ENCODE peak calls at places on chromosomes 11 and 22, in six cellular contexts. Q, P, U, M, N and X are unnamed samples.

GRCh38 chr22:39175127-39176066 is 22.9 kb upstream of the CBX7 start:
- DNase-seq in Q (no peak), P (no peak), U (no peak), M (peak; percentile 85), N (no peak), X (no peak)

GRCh38 chr22:29426476-29426875 is 11.9 kb upstream of the RFPL1 start:
- DNase-seq in Q (no peak), P (no peak), U (no peak), M (no peak), N (no peak), X (no peak)

GRCh38 chr11:48099916-48100446 is 116.6 kb upstream of the OR4B1 start:
- DNase-seq in Q (no peak), P (no peak), U (no peak), M (no peak), N (no peak), X (no peak)

GRCh38 chr11:78497309-78497708 is 77.4 kb downstream of the NARS2 start:
- DNase-seq in Q (no peak), P (no peak), U (no peak), M (no peak), N (no peak), X (no peak)

GRCh38 chr11:129283141-129283540 is 91.0 kb upstream of the ARHGAP32 start:
- DNase-seq in Q (no peak), P (no peak), U (no peak), M (peak; percentile 55), N (no peak), X (no peak)

GRCh38 chr22:41697126-41697775 is 2.1 kb upstream of the MEI1 start:
- DNase-seq in Q (peak; percentile 96), P (peak; percentile 92), U (peak; percentile 95), M (peak; percentile 92), N (peak; percentile 80), X (peak; percentile 70)

GRCh38 chr11:43619863-43620505 is 60.6 kb upstream of the HSD17B12 start:
- DNase-seq in Q (no peak), P (no peak), U (no peak), M (no peak), N (no peak), X (no peak)

GRCh38 chr11:78244080-78244479 is 55.4 kb downstream of the USP35 start:
- DNase-seq in Q (no peak), P (peak; percentile 46), U (no peak), M (no peak), N (no peak), X (no peak)

GRCh38 chr22:46984751-46985506 is 222.5 kb downstream of the TBC1D22A start:
- DNase-seq in Q (no peak), P (peak; percentile 55), U (no peak), M (peak; percentile 65), N (no peak), X (peak; percentile 75)

GRCh38 chr11:102256251-102256650 is 61.0 kb upstream of the BIRC3 start:
- DNase-seq in Q (no peak), P (peak; percentile 34), U (no peak), M (peak; percentile 67), N (peak; percentile 50), X (peak; percentile 81)

GRCh38 chr11:34002420-34002819 is 49.1 kb upstream of the CAPRIN1 start:
- DNase-seq in Q (no peak), P (no peak), U (no peak), M (peak; percentile 43), N (peak; percentile 84), X (no peak)

GRCh38 chr11:107859459-107860239 is 1.1 kb upstream of the SLC35F2 start:
- DNase-seq in Q (no peak), P (peak; percentile 13), U (peak; percentile 59), M (peak; percentile 69), N (peak; percentile 76), X (no peak)

GRCh38 chr11:12269446-12270214 is 107.7 kb upstream of the PARVA start:
- DNase-seq in Q (no peak), P (no peak), U (no peak), M (no peak), N (no peak), X (no peak)

GRCh38 chr11:47861762-47862161 is 13.6 kb upstream of the NUP160 start:
- DNase-seq in Q (no peak), P (peak; percentile 74), U (no peak), M (peak; percentile 29), N (no peak), X (peak; percentile 49)

GRCh38 chr22:48488149-48488551 is 1339.5 kb downstream of the BRD1 start:
- DNase-seq in Q (no peak), P (no peak), U (no peak), M (no peak), N (no peak), X (no peak)

GRCh38 chr11:109794501-109794900 is 298.7 kb upstream of the ZC3H12C start:
- DNase-seq in Q (no peak), P (no peak), U (no peak), M (no peak), N (no peak), X (no peak)

GRCh38 chr22:48444320-48445112 is 1383.2 kb downstream of the BRD1 start:
- DNase-seq in Q (no peak), P (no peak), U (no peak), M (no peak), N (no peak), X (no peak)

GRCh38 chr11:17934194-17934593 is 78.7 kb downstream of the SERGEF start:
- DNase-seq in Q (no peak), P (no peak), U (no peak), M (no peak), N (no peak), X (no peak)

GRCh38 chr11:112555491-112556364 is 295.1 kb upstream of the PLET1 start:
- DNase-seq in Q (peak; percentile 79), P (peak; percentile 48), U (peak; percentile 55), M (no peak), N (no peak), X (peak; percentile 14)

GRCh38 chr22:32699686-32700085 is 101.8 kb upstream of the TIMP3 start:
- DNase-seq in Q (no peak), P (no peak), U (no peak), M (no peak), N (no peak), X (no peak)

GRCh38 chr11:66070604-66071325 is 693 bp downstream of the PACS1 start:
- DNase-seq in Q (peak; percentile 51), P (peak; percentile 59), U (peak; percentile 85), M (peak; percentile 37), N (peak; percentile 60), X (no peak)

GRCh38 chr11:1178906-1179305 is 21.2 kb downstream of the MUC5AC start:
- DNase-seq in Q (no peak), P (no peak), U (peak; percentile 60), M (no peak), N (no peak), X (no peak)

GRCh38 chr22:20561882-20562281 is 54.5 kb downstream of the MED15 start:
- DNase-seq in Q (no peak), P (no peak), U (no peak), M (no peak), N (no peak), X (no peak)

GRCh38 chr11:94295534-94295933 is 8.8 kb upstream of the IZUMO1R start:
- DNase-seq in Q (no peak), P (no peak), U (no peak), M (no peak), N (no peak), X (no peak)

GRCh38 chr11:94302806-94303205 is 1.6 kb upstream of the IZUMO1R start:
- DNase-seq in Q (no peak), P (no peak), U (no peak), M (no peak), N (no peak), X (no peak)

GRCh38 chr11:94303884-94304459 is 408 bp upstream of the IZUMO1R start:
- DNase-seq in Q (no peak), P (no peak), U (no peak), M (no peak), N (no peak), X (no peak)

GRCh38 chr11:94297967-94298576 is 6.3 kb upstream of the IZUMO1R start:
- DNase-seq in Q (no peak), P (no peak), U (no peak), M (no peak), N (no peak), X (no peak)
- TF ChIP-seq CTCF in Q (no peak), P (no peak), U (no peak), M (peak; percentile 34), N (no peak), X (no peak)

GRCh38 chr11:119335655-119336543 is 1.6 kb downstream of the RNF26 start:
- DNase-seq in Q (no peak), P (no peak), U (no peak), M (no peak), N (no peak), X (no peak)
- H3K4me3 ChIP-seq in Q (no peak overlapping the region), P (no peak overlapping the region), U (no peak overlapping the region), M (peak overlapping the region; percentile 69), N (no peak overlapping the region), X (peak overlapping the region; percentile 97)

GRCh38 chr22:44039566-44040171 is 15.6 kb downstream of the PARVB start:
- DNase-seq in Q (no peak), P (no peak), U (no peak), M (no peak), N (no peak), X (no peak)

GRCh38 chr22:44033689-44034088 is 9.6 kb downstream of the PARVB start:
- DNase-seq in Q (peak; percentile 80), P (no peak), U (no peak), M (no peak), N (no peak), X (peak; percentile 76)

GRCh38 chr22:44033287-44033686 is 9.2 kb downstream of the PARVB start:
- DNase-seq in Q (no peak), P (no peak), U (no peak), M (no peak), N (no peak), X (no peak)

GRCh38 chr22:44042822-44043221 is 18.7 kb downstream of the PARVB start:
- DNase-seq in Q (no peak), P (no peak), U (no peak), M (no peak), N (no peak), X (no peak)

GRCh38 chr22:44037519-44038370 is 13.6 kb downstream of the PARVB start:
- DNase-seq in Q (no peak), P (peak; percentile 87), U (no peak), M (peak; percentile 55), N (no peak), X (peak; percentile 89)
- TF ChIP-seq CTCF in Q (no peak), P (no peak), U (no peak), M (no peak), N (no peak), X (no peak)

GRCh38 chr11:46279393-46280099 is 2.1 kb downstream of the CREB3L1 start:
- DNase-seq in Q (no peak), P (peak; percentile 84), U (no peak), M (no peak), N (peak; percentile 45), X (no peak)

GRCh38 chr11:46277623-46278386 is at the start of gene CREB3L1:
- DNase-seq in Q (peak; percentile 52), P (no peak), U (peak; percentile 86), M (no peak), N (peak; percentile 23), X (no peak)

GRCh38 chr11:46278387-46279173 is 1.1 kb downstream of the CREB3L1 start:
- DNase-seq in Q (peak; percentile 81), P (peak; percentile 66), U (peak; percentile 90), M (no peak), N (peak; percentile 71), X (peak; percentile 91)

GRCh38 chr11:46275964-46276641 is 1.4 kb upstream of the CREB3L1 start:
- DNase-seq in Q (no peak), P (no peak), U (no peak), M (no peak), N (peak; percentile 83), X (no peak)

DNA sequence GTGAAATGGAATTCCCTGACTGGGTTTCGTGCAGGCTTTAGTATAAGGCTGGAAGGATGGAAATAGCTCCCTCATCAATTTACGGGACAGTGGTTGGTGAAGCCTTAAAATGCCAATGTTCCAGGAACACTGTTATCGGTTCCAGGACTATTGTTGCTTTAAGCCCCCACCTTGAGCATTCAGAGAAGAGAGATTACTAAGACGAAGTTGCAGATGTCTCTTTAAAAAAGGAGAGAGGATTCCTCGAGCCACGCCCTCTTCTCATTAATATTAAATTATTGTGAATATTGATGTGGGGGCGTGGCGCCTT is 194 bp upstream of the CREB3L1 start:
- DNase-seq in Q (peak; percentile 89), P (peak; percentile 69), U (no peak), M (no peak), N (peak; percentile 84), X (no peak)
- H3K4me3 ChIP-seq in Q (peak overlapping the region; percentile 74), P (peak overlapping the region; percentile 92), U (peak overlapping the region; percentile 90), M (no peak overlapping the region), N (peak overlapping the region; percentile 67), X (peak overlapping the region; percentile 98)